ENCODE peak calls at places on chromosomes 13 and 19, in five cellular contexts. One of them, this sample, is unnamed.

GRCh38 chr13:42036711-42037110 is 11.7 kb upstream of the DGKH start:
- DNase-seq in lower lobe of right lung: no peak
- DNase-seq in heart right ventricle: no peak
- DNase-seq in fibroblast of the aortic adventitia: no peak
- DNase-seq in Caco-2: no peak
- DNase-seq in this sample: no peak

GRCh38 chr19:36418287-36419001 is at the start of gene ZFP82:
- DNase-seq in fibroblast of the aortic adventitia: peak; percentile 77
- DNase-seq in Caco-2: peak; percentile 70
- DNase-seq in lower lobe of right lung: peak; percentile 83
- DNase-seq in heart right ventricle: peak; percentile 86
- DNase-seq in this sample: no peak

GRCh38 chr19:43667524-43668405 is 2.2 kb downstream of the PLAUR start:
- DNase-seq in fibroblast of the aortic adventitia: no peak
- DNase-seq in heart right ventricle: no peak
- DNase-seq in lower lobe of right lung: peak; percentile 57
- DNase-seq in Caco-2: peak; percentile 45
- DNase-seq in this sample: no peak

GRCh38 chr13:54394319-54394718 is 1365.7 kb downstream of the OLFM4 start:
- DNase-seq in fibroblast of the aortic adventitia: no peak
- DNase-seq in Caco-2: peak; percentile 27
- DNase-seq in lower lobe of right lung: no peak
- DNase-seq in heart right ventricle: no peak
- DNase-seq in this sample: no peak

GRCh38 chr13:20588529-20589110 is 21.7 kb downstream of the IFT88 start:
- DNase-seq in fibroblast of the aortic adventitia: no peak
- DNase-seq in heart right ventricle: no peak
- DNase-seq in Caco-2: no peak
- DNase-seq in lower lobe of right lung: no peak
- DNase-seq in this sample: no peak

GRCh38 chr13:20369886-20370361 is 137.8 kb upstream of the GJB6 start:
- DNase-seq in lower lobe of right lung: no peak
- DNase-seq in heart right ventricle: no peak
- DNase-seq in Caco-2: no peak
- DNase-seq in fibroblast of the aortic adventitia: no peak
- DNase-seq in this sample: no peak

GRCh38 chr19:5805465-5806132 is 732 bp downstream of the NRTN start:
- DNase-seq in lower lobe of right lung: peak; percentile 82
- DNase-seq in heart right ventricle: peak; percentile 58
- DNase-seq in fibroblast of the aortic adventitia: peak; percentile 24
- DNase-seq in Caco-2: peak; percentile 86
- DNase-seq in this sample: peak; percentile 88

GRCh38 chr13:73776137-73776785 is 357.9 kb downstream of the KLF12 start:
- DNase-seq in Caco-2: no peak
- DNase-seq in heart right ventricle: no peak
- DNase-seq in fibroblast of the aortic adventitia: peak; percentile 9
- DNase-seq in lower lobe of right lung: no peak
- DNase-seq in this sample: no peak

GRCh38 chr13:25699600-25699999 is 327.8 kb downstream of the ATP8A2 start:
- DNase-seq in Caco-2: no peak
- DNase-seq in lower lobe of right lung: no peak
- DNase-seq in heart right ventricle: no peak
- DNase-seq in fibroblast of the aortic adventitia: no peak
- DNase-seq in this sample: no peak

GRCh38 chr13:33265607-33266006 is 19.9 kb downstream of the STARD13 start:
- DNase-seq in fibroblast of the aortic adventitia: no peak
- DNase-seq in lower lobe of right lung: no peak
- DNase-seq in heart right ventricle: no peak
- DNase-seq in Caco-2: no peak
- DNase-seq in this sample: no peak

GRCh38 chr13:77114271-77114670 is 87.3 kb upstream of the FBXL3 start:
- DNase-seq in fibroblast of the aortic adventitia: no peak
- DNase-seq in Caco-2: no peak
- DNase-seq in lower lobe of right lung: no peak
- DNase-seq in heart right ventricle: no peak
- DNase-seq in this sample: no peak

GRCh38 chr19:55085923-55086715 is 10.4 kb downstream of the EPS8L1 start:
- DNase-seq in heart right ventricle: no peak
- DNase-seq in Caco-2: no peak
- DNase-seq in fibroblast of the aortic adventitia: no peak
- DNase-seq in lower lobe of right lung: no peak
- DNase-seq in this sample: no peak

GRCh38 chr13:48231080-48231479 is 1.9 kb upstream of the ITM2B start:
- DNase-seq in heart right ventricle: no peak
- DNase-seq in lower lobe of right lung: no peak
- DNase-seq in fibroblast of the aortic adventitia: peak; percentile 84
- DNase-seq in Caco-2: no peak
- DNase-seq in this sample: no peak

GRCh38 chr19:9917322-9917721 is 19.0 kb downstream of the OLFM2 start:
- DNase-seq in heart right ventricle: peak; percentile 22
- DNase-seq in Caco-2: peak; percentile 49
- DNase-seq in fibroblast of the aortic adventitia: peak; percentile 52
- DNase-seq in lower lobe of right lung: no peak
- DNase-seq in this sample: peak; percentile 40

GRCh38 chr13:31385534-31385933 is 185.8 kb downstream of the B3GLCT start:
- DNase-seq in lower lobe of right lung: no peak
- DNase-seq in fibroblast of the aortic adventitia: no peak
- DNase-seq in heart right ventricle: no peak
- DNase-seq in Caco-2: no peak
- DNase-seq in this sample: peak; percentile 9

GRCh38 chr19:14871619-14872230 is 14.2 kb downstream of the OR7A17 start:
- DNase-seq in Caco-2: no peak
- DNase-seq in fibroblast of the aortic adventitia: peak; percentile 23
- DNase-seq in heart right ventricle: no peak
- DNase-seq in lower lobe of right lung: no peak
- DNase-seq in this sample: no peak

GRCh38 chr13:108342369-108343289 is 73.1 kb downstream of the TNFSF13B start:
- DNase-seq in Caco-2: no peak
- DNase-seq in heart right ventricle: no peak
- DNase-seq in lower lobe of right lung: no peak
- DNase-seq in fibroblast of the aortic adventitia: peak; percentile 52
- DNase-seq in this sample: no peak

GRCh38 chr13:58376775-58377174 is 745.2 kb downstream of the PCDH17 start:
- DNase-seq in Caco-2: no peak
- DNase-seq in lower lobe of right lung: no peak
- DNase-seq in fibroblast of the aortic adventitia: no peak
- DNase-seq in heart right ventricle: no peak
- DNase-seq in this sample: no peak

GRCh38 chr13:47109028-47109427 is 212.2 kb upstream of the HTR2A start:
- DNase-seq in lower lobe of right lung: no peak
- DNase-seq in fibroblast of the aortic adventitia: no peak
- DNase-seq in Caco-2: no peak
- DNase-seq in heart right ventricle: no peak
- DNase-seq in this sample: peak; percentile 5

GRCh38 chr13:91482427-91482826 is 84.0 kb downstream of the GPC5 start:
- DNase-seq in fibroblast of the aortic adventitia: no peak
- DNase-seq in Caco-2: no peak
- DNase-seq in lower lobe of right lung: no peak
- DNase-seq in heart right ventricle: no peak
- DNase-seq in this sample: no peak

GRCh38 chr19:43675269-43675879 is 5.4 kb upstream of the PLAUR start:
- DNase-seq in Caco-2: peak; percentile 46
- DNase-seq in heart right ventricle: no peak
- DNase-seq in lower lobe of right lung: no peak
- DNase-seq in fibroblast of the aortic adventitia: peak; percentile 37
- DNase-seq in this sample: peak; percentile 96

GRCh38 chr19:32202244-32202643 is 143.2 kb upstream of the ZNF507 start:
- DNase-seq in lower lobe of right lung: no peak
- DNase-seq in Caco-2: no peak
- DNase-seq in fibroblast of the aortic adventitia: no peak
- DNase-seq in heart right ventricle: no peak
- DNase-seq in this sample: no peak

GRCh38 chr19:55678121-55678671 is 3.2 kb downstream of the EPN1 start:
- DNase-seq in fibroblast of the aortic adventitia: no peak
- DNase-seq in heart right ventricle: peak; percentile 29
- DNase-seq in lower lobe of right lung: peak; percentile 72
- DNase-seq in Caco-2: no peak
- DNase-seq in this sample: no peak

GRCh38 chr13:27595055-27595811 is 25.1 kb downstream of the LNX2 start:
- DNase-seq in lower lobe of right lung: no peak
- DNase-seq in Caco-2: no peak
- DNase-seq in heart right ventricle: no peak
- DNase-seq in fibroblast of the aortic adventitia: no peak
- DNase-seq in this sample: no peak

DNA sequence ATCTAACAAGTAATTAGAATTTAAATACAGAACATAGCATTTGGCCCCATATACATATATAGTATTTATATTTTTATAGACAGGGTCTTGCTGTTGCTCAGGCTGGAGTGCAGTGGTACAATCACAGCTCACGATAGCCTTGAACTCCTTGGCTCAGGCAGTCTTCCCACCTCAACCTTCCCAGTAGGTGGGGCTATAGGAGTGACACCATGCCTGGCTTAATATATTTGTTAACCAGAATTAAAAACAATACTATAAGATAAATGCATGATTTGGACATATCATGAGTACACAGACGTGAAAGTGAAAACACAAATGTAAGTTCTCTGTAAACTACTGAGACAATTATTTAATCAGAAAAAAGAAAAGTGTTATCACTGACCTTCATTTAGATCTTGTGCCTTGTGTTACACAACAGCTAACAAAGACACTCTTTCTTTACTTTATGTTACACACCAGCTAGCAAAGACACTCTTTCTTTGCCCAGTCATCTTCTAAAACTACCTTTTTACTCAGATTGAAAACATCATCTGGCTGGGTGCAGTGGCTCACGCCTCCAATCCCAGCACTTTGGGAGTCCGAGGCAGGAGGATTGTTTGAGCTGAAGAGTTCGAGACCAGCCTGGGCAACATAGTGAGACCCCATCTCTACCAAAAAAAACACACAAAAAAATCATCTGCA is 22.6 kb downstream of the CARS2 start:
- DNase-seq in Caco-2: no peak
- DNase-seq in heart right ventricle: no peak
- DNase-seq in lower lobe of right lung: no peak
- DNase-seq in fibroblast of the aortic adventitia: peak; percentile 20
- DNase-seq in this sample: no peak
- TF ChIP-seq CTCF in Caco-2: peak; percentile 31
- TF ChIP-seq CTCF in heart right ventricle: peak; percentile 36
- TF ChIP-seq CTCF in lower lobe of right lung: peak; percentile 28
- TF ChIP-seq CTCF in fibroblast of the aortic adventitia: peak; percentile 29
- TF ChIP-seq CTCF in this sample: no peak

GRCh38 chr19:52592301-52592700 is 22.2 kb downstream of the ZNF701 start:
- DNase-seq in fibroblast of the aortic adventitia: no peak
- DNase-seq in heart right ventricle: no peak
- DNase-seq in lower lobe of right lung: no peak
- DNase-seq in Caco-2: no peak
- DNase-seq in this sample: no peak
- TF ChIP-seq CTCF in fibroblast of the aortic adventitia: peak; percentile 12
- TF ChIP-seq CTCF in heart right ventricle: no peak
- TF ChIP-seq CTCF in lower lobe of right lung: no peak
- TF ChIP-seq CTCF in Caco-2: no peak
- TF ChIP-seq CTCF in this sample: no peak

GRCh38 chr19:3655402-3656072 is 28.9 kb upstream of the CACTIN start:
- DNase-seq in fibroblast of the aortic adventitia: peak; percentile 74
- DNase-seq in heart right ventricle: no peak
- DNase-seq in Caco-2: no peak
- DNase-seq in lower lobe of right lung: no peak
- DNase-seq in this sample: no peak

GRCh38 chr19:3652422-3652821 is 25.8 kb upstream of the CACTIN start:
- DNase-seq in fibroblast of the aortic adventitia: no peak
- DNase-seq in Caco-2: no peak
- DNase-seq in heart right ventricle: no peak
- DNase-seq in lower lobe of right lung: no peak
- DNase-seq in this sample: no peak

GRCh38 chr19:3653081-3653795 is 26.6 kb upstream of the CACTIN start:
- DNase-seq in lower lobe of right lung: no peak
- DNase-seq in heart right ventricle: no peak
- DNase-seq in Caco-2: no peak
- DNase-seq in fibroblast of the aortic adventitia: no peak
- DNase-seq in this sample: no peak

GRCh38 chr19:3656073-3656746 is 29.6 kb upstream of the CACTIN start:
- DNase-seq in Caco-2: no peak
- DNase-seq in heart right ventricle: no peak
- DNase-seq in lower lobe of right lung: no peak
- DNase-seq in fibroblast of the aortic adventitia: no peak
- DNase-seq in this sample: no peak

DNA sequence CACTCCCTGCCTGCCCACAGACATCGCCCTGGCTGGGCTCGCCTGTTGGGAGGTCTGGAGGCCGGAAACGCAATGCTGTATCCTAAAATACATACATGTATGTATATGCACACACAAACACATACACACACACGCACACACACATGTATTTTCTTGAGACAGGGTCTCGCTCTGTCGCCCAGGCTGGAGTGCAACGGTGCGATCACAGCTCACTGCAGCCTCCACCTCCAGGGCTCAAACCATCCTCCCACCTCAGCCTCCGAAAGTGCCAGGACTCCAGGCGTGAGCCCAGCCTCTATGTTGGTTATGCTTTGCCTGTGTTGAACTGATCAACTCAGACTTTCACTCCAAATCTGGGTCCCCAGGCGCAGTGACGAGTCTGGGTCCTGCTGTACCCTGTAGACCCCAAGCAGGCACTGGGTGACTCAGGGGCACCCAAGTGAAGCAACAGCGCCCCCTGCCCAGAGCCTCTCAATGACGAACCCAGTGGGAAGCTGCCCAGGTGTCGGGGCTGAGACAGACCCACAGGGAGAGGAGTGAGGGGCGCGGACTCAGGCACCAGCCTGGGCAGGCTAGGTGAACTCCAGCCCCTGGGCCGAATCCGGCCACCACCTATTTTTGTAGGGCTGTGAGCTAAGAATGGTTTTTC is 27.4 kb upstream of the CACTIN start:
- DNase-seq in lower lobe of right lung: no peak
- DNase-seq in heart right ventricle: no peak
- DNase-seq in fibroblast of the aortic adventitia: no peak
- DNase-seq in Caco-2: no peak
- DNase-seq in this sample: peak; percentile 10
- TF ChIP-seq CTCF in lower lobe of right lung: no peak
- TF ChIP-seq CTCF in heart right ventricle: no peak
- TF ChIP-seq CTCF in fibroblast of the aortic adventitia: no peak
- TF ChIP-seq CTCF in Caco-2: no peak
- TF ChIP-seq CTCF in this sample: no peak

DNA sequence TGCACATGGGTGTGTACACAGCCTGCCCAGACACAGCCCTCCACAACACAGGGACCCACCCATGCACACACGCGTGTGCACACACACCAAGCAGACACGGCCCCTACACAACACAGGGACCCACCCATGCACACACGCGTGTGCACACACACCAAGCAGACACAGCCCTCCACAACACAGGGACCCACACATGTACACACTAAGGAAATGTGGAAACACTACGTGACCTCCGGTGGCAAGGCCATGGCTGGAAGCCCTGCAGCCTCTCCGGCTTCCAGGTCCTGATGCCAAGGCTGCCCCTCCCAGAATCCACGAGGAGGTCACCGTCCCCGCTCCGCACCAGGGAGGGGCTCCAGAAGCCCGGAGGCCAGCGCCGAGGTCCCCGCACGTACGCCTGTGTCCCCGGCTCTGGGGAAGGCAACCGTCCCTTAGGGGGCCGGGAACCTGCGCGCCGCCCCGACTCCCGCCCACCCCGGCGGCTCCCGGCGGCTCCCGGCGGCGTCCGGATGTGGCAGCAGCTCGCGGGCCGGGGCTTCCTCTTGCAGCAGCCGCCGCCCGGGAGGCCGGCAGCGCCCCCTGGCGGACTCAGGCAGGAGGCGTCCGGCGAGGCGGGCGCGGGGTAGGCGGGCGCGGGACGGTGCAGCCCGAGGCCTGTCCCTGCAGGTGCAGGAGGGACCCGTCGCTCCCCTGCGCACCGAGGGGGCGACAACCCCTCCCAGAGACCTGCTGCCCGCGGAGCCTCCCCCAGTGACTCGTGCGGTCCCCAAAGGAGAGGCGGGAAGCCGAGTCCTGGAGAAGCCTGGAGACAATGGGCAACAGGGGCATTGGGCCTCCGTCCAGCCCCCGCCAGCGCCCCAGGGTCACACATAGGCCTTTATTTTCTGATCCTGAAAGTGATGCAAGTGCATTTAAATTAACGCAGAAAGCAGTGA is 29.9 kb upstream of the GRTP1 start:
- DNase-seq in fibroblast of the aortic adventitia: peak; percentile 61
- DNase-seq in heart right ventricle: peak; percentile 67
- DNase-seq in lower lobe of right lung: peak; percentile 90
- DNase-seq in Caco-2: peak; percentile 80
- DNase-seq in this sample: peak; percentile 67
- TF ChIP-seq CTCF in fibroblast of the aortic adventitia: peak; percentile 59
- TF ChIP-seq CTCF in heart right ventricle: peak; percentile 80
- TF ChIP-seq CTCF in lower lobe of right lung: peak; percentile 88
- TF ChIP-seq CTCF in Caco-2: peak; percentile 61
- TF ChIP-seq CTCF in this sample: peak; percentile 45